ENCODE peak calls at places on chromosomes 7 and 10, in eight cellular contexts. A is uterus, I is GM13977, Q is upper lobe of right lung, P is MCF 10A, L is IMR-90, F is mucosa of descending colon, U is AG09319. T is an unnamed sample.

GRCh38 chr7:74379938-74380337 is 73.8 kb upstream of the GTF2IRD1 start:
- DNase-seq in A (no peak), I (no peak), Q (no peak), P (no peak), L (no peak), F (no peak), U (no peak), T (no peak)

GRCh38 chr7:64876792-64877713 is 26.0 kb upstream of the ZNF273 start:
- DNase-seq in A (no peak), I (peak), Q (peak), P (no peak), L (no peak), F (peak), U (no peak), T (no peak)

GRCh38 chr10:62244785-62245595 is 23.7 kb downstream of the RTKN2 start:
- DNase-seq in A (peak), I (peak), Q (no peak), P (peak), L (peak), F (peak), U (no peak), T (no peak)

GRCh38 chr10:93452143-93452542 is 30.0 kb downstream of the MYOF start:
- DNase-seq in A (no peak), I (peak), Q (no peak), P (no peak), L (no peak), F (no peak), U (no peak), T (no peak)

GRCh38 chr7:66330961-66331360 is 125.8 kb downstream of the TPST1 start:
- DNase-seq in A (peak), I (no peak), Q (no peak), P (no peak), L (peak), F (peak), U (no peak), T (no peak)

GRCh38 chr10:95864906-95865813 is 42.6 kb upstream of the CC2D2B start:
- DNase-seq in A (peak), I (peak), Q (no peak), P (peak), L (peak), F (peak), U (peak), T (peak)

GRCh38 chr10:66783296-66783695 is 142.5 kb upstream of the LRRTM3 start:
- DNase-seq in A (no peak), I (no peak), Q (no peak), P (no peak), L (peak), F (no peak), U (no peak), T (no peak)

GRCh38 chr7:128215281-128215680 is 25.8 kb upstream of the LEP start:
- DNase-seq in A (no peak), I (no peak), Q (no peak), P (no peak), L (peak), F (no peak), U (peak), T (peak)

GRCh38 chr10:126041804-126042231 is 145.5 kb downstream of the FANK1 start:
- DNase-seq in A (peak), I (peak), Q (peak), P (no peak), L (peak), F (peak), U (no peak), T (no peak)

GRCh38 chr7:129769400-129769774 is 157.9 kb downstream of the NRF1 start:
- DNase-seq in A (no peak), I (peak), Q (no peak), P (no peak), L (no peak), F (no peak), U (no peak), T (no peak)

GRCh38 chr10:24320373-24320772 is 111.4 kb downstream of the KIAA1217 start:
- DNase-seq in A (no peak), I (no peak), Q (no peak), P (no peak), L (no peak), F (no peak), U (no peak), T (no peak)

GRCh38 chr7:30974605-30975256 is 11.0 kb downstream of the GHRHR start:
- DNase-seq in A (peak), I (peak), Q (peak), P (peak), L (peak), F (peak), U (peak), T (no peak)

GRCh38 chr7:24713850-24714675 is 43.2 kb downstream of the GSDME start:
- DNase-seq in A (no peak), I (no peak), Q (no peak), P (no peak), L (no peak), F (no peak), U (no peak), T (no peak)

GRCh38 chr10:76504823-76505222 is 1073.4 kb downstream of the LRMDA start:
- DNase-seq in A (no peak), I (no peak), Q (no peak), P (no peak), L (no peak), F (no peak), U (no peak), T (no peak)

GRCh38 chr7:140904081-140904480 is 20.6 kb downstream of the BRAF start:
- DNase-seq in A (no peak), I (no peak), Q (no peak), P (peak), L (peak), F (no peak), U (no peak), T (no peak)

GRCh38 chr7:16063241-16063640 is 358.1 kb downstream of the CRPPA start:
- DNase-seq in A (no peak), I (no peak), Q (no peak), P (no peak), L (no peak), F (no peak), U (no peak), T (no peak)

GRCh38 chr10:100817268-100817839 is 72.0 kb downstream of the PAX2 start:
- DNase-seq in A (no peak), I (no peak), Q (no peak), P (peak), L (no peak), F (no peak), U (no peak), T (no peak)

GRCh38 chr7:135211179-135211945 is at the start of gene WDR91:
- DNase-seq in A (peak), I (peak), Q (peak), P (peak), L (peak), F (peak), U (peak), T (no peak)

GRCh38 chr10:100724531-100725027 is 20.8 kb upstream of the PAX2 start:
- DNase-seq in A (no peak), I (no peak), Q (no peak), P (no peak), L (no peak), F (no peak), U (no peak), T (no peak)

GRCh38 chr10:70918851-70919530 is 30.6 kb upstream of the PCBD1 start:
- DNase-seq in A (no peak), I (no peak), Q (no peak), P (no peak), L (no peak), F (peak), U (no peak), T (no peak)

GRCh38 chr7:68629-69028 is 123.7 kb upstream of the FAM20C start:
- DNase-seq in A (no peak), I (no peak), Q (no peak), P (no peak), L (no peak), F (no peak), U (peak), T (no peak)

GRCh38 chr7:149886018-149886416 is 12.2 kb downstream of the ATP6V0E2 start:
- DNase-seq in A (no peak), I (peak), Q (no peak), P (no peak), L (no peak), F (no peak), U (no peak), T (no peak)

GRCh38 chr7:76409537-76409936 is at the start of gene SSC4D:
- DNase-seq in A (no peak), I (no peak), Q (no peak), P (no peak), L (no peak), F (no peak), U (no peak), T (no peak)

GRCh38 chr10:109994711-109995110 is 13.1 kb upstream of the ADD3 start:
- DNase-seq in A (no peak), I (no peak), Q (no peak), P (no peak), L (no peak), F (no peak), U (no peak), T (no peak)

GRCh38 chr10:70324341-70324861 is 40.6 kb upstream of the NPFFR1 start:
- DNase-seq in A (no peak), I (peak), Q (no peak), P (no peak), L (no peak), F (no peak), U (no peak), T (no peak)

GRCh38 chr7:15764010-15764409 is 77.5 kb upstream of the MEOX2 start:
- DNase-seq in A (no peak), I (no peak), Q (no peak), P (no peak), L (no peak), F (no peak), U (no peak), T (no peak)

GRCh38 chr10:49347342-49347741 is 48.4 kb downstream of the C10orf71 start:
- DNase-seq in A (no peak), I (no peak), Q (no peak), P (no peak), L (no peak), F (no peak), U (no peak), T (no peak)

GRCh38 chr10:132036887-132037675 is 28.7 kb upstream of the JAKMIP3 start:
- DNase-seq in A (no peak), I (no peak), Q (no peak), P (no peak), L (no peak), F (no peak), U (no peak), T (no peak)

GRCh38 chr10:50740351-50740688 is 584 bp downstream of the ASAH2B start:
- DNase-seq in A (peak), I (no peak), Q (no peak), P (peak), L (peak), F (peak), U (peak), T (no peak)

GRCh38 chr10:130018253-130018652 is 54.2 kb upstream of the EBF3 start:
- DNase-seq in A (no peak), I (no peak), Q (no peak), P (peak), L (peak), F (no peak), U (no peak), T (no peak)

GRCh38 chr10:94194256-94194655 is 168.5 kb downstream of the NOC3L start:
- DNase-seq in A (no peak), I (no peak), Q (no peak), P (peak), L (peak), F (no peak), U (no peak), T (no peak)

GRCh38 chr7:105376901-105377533 is 11.7 kb downstream of the SRPK2 start:
- DNase-seq in A (no peak), I (no peak), Q (no peak), P (no peak), L (no peak), F (no peak), U (no peak), T (no peak)

GRCh38 chr7:55524558-55525310 is 47.6 kb downstream of the VOPP1 start:
- DNase-seq in A (no peak), I (no peak), Q (no peak), P (no peak), L (no peak), F (no peak), U (no peak), T (no peak)
- TF ChIP-seq CTCF in A (no peak), I (no peak), Q (no peak), P (no peak), L (no peak), F (no peak), U (no peak), T (no peak)

DNA sequence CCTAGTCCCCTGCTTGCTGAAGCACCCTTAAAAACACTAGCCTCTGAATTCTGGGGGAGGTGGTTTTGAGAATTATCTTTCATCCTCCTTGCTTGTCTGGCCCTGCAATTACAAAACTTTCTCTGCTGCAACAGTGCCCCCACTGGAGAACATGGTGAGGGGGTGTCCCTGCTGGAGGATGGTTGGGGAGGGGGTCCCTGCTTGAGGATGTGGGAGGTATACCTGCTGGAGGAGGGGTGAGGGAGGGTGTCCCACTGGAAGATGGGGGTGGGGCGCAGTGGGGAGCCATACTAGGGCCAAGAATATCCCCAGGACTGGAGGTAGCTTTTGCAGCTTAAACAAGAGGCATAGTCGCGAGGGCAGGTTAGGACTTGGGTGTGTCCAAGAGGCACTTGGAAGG is 3.2 kb upstream of the POLM start:
- DNase-seq in A (no peak), I (no peak), Q (no peak), P (no peak), L (no peak), F (no peak), U (no peak), T (no peak)
- TF ChIP-seq CTCF in A (no peak), I (peak), Q (no peak), P (no peak), L (no peak), F (no peak), U (peak), T (peak)

GRCh38 chr10:79561257-79561656 is 1.1 kb upstream of the SFTPA2 start:
- DNase-seq in A (no peak), I (no peak), Q (no peak), P (no peak), L (no peak), F (peak), U (no peak), T (no peak)

GRCh38 chr10:79560160-79560709 is at the start of gene SFTPA2:
- DNase-seq in A (no peak), I (no peak), Q (no peak), P (no peak), L (no peak), F (no peak), U (no peak), T (no peak)

GRCh38 chr10:79559726-79560125 is 481 bp downstream of the SFTPA2 start:
- DNase-seq in A (no peak), I (no peak), Q (no peak), P (peak), L (peak), F (no peak), U (no peak), T (no peak)

DNA sequence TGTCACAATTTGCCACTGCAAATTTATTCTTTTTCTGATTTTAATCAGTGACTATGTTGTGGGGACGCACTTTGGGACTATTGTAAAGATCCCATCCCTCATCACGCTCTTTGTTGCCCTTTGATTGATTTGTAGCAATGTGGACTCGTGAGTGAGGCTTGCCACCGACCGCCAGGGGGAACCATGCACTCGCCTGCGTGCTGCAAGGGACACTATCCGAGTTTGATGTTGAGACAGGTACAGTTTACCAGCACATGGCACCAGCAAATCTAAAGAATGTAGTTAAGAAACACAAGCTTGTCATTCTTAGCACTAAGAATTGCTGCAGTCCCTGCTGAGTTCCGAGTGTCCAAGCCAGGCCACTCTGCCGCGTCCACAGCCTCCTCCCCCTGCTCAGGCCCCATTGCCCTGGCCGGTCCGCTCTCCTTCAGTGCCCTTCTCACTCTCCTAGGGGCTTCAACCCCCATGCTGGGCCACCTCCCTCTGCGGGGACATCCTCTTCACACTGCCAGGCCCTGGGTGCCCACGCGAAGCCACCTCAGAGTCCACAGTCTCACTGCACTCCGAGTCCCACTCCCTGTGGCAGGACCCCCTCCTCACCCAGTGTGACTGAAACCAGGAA is 2.0 kb upstream of the SFTPA2 start:
- DNase-seq in A (no peak), I (peak), Q (peak), P (peak), L (peak), F (peak), U (peak), T (peak)
- TF ChIP-seq CTCF in A (peak), I (peak), Q (peak), P (peak), L (peak), F (peak), U (peak), T (peak)

DNA sequence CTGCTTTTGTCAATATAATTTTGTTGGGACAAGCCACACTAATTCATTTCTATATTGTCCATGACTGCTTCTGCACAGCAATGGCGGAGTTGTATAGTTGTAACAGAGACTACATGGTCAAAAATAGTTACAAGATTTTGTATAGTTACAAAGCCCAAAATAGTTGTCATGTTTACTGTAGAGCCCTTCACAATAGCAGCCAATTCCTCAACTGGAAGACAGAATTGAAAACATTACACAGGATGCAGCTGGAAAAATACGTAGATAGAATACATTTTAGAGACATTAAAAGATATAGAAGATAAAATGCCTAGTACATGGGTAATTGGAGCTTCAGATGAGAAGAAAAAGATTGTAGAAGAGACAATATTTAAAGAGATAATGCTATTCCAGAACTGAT is 156.4 kb upstream of the FEZF1 start:
- DNase-seq in A (no peak), I (no peak), Q (no peak), P (no peak), L (no peak), F (no peak), U (no peak), T (no peak)
- TF ChIP-seq CTCF in A (no peak), I (no peak), Q (no peak), P (no peak), L (no peak), F (no peak), U (no peak), T (no peak)

DNA sequence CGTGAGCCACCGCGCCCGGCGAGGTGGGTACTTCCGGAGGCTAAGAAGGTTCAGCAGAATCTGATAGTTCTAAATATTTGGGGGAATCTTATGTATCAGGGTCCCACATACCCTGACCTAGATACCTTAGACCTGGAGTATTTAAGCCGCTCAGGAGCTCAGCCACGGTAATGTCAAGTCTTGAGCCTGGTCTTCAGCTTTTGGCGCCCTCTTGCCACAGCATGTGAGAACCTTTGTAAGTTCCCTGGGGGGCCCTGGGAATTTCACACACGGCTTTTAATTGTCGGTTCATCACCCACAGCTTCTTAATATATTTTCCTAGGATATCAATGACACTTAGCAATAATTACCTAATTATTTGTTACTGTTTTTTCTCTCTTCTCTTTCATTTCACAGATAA is 324.3 kb upstream of the GALNT17 start:
- DNase-seq in A (no peak), I (no peak), Q (no peak), P (no peak), L (no peak), F (no peak), U (no peak), T (no peak)
- TF ChIP-seq CTCF in A (no peak), I (no peak), Q (no peak), P (no peak), L (no peak), F (no peak), U (no peak), T (no peak)

DNA sequence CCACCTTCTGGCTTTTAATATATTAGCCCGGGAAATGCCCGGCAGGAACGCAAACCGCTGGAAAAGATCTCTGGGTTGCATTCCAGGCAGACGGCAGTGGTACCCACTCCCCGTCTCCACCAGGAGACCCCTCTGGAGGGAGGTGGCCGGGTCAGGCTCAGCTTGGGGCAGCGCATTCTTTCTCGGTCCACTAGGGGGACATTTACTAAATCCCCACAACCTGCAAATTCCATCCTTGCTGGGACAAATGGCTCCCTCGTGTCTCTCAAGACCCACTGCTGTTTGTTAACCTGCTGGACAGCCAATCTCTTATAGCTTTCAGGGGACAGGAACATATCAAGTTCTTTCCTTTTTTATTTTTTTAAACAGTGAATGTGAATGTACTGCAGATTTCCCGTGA is 45.8 kb upstream of the CARD11 start:
- DNase-seq in A (no peak), I (no peak), Q (no peak), P (peak), L (peak), F (no peak), U (no peak), T (no peak)
- TF ChIP-seq CTCF in A (no peak), I (peak), Q (peak), P (peak), L (no peak), F (no peak), U (no peak), T (no peak)

DNA sequence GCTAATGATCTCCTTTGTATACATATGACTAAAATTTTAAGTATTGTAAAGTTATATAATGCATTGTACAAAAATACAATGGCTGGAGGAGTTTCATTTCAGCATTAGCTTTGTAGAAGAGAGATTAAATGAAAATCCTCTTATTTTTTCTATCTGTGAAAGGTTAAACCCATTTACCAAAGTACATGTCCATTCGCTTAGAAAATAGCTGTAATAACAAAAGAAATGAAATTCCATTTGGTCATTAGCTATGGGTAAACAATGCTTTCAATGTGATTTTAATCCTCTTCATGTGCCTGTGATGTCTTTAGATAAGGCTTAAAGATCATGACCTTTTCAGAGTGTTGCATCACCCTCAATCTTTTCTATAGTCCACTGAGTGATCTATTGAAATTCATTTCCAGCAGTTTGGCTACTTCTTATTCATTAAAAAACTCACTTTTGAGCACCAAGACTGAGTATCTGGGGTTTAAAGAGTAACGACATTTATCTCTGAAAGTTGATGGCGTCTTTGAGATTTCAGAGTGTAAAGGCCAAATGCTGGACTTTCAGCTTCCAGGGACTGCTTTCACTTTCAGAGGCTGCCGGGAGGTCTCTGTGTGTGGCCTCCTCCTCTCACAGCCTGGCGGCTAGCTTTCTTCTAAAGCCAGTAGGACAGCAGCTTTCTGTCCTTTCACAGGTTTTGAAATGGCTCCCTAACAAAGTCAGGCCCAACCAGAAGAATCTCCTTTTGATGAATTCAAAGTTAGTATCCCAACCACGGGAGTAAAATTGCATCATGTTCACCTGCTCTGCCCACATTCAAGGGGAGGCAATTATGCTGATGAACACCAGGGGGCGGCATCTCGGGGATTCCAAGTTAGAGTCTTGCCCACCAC is 701.4 kb upstream of the COBL start:
- DNase-seq in A (no peak), I (no peak), Q (no peak), P (peak), L (no peak), F (peak), U (no peak), T (no peak)
- TF ChIP-seq CTCF in A (no peak), I (peak), Q (peak), P (peak), L (no peak), F (no peak), U (no peak), T (no peak)